ENCODE peak calls at places on chromosome 16, in nine cellular contexts. D is sigmoid colon, I is endodermal cell, Z is neural crest cell, W is brain microvascular endothelial cell, M is tibial artery, R is epithelial cell of esophagus, U is fibroblast of lung, L is cardiac fibroblast. C is an unnamed sample.

GRCh38 chr16:86494565-86495356 is 15.6 kb upstream of the FOXF1 start:
- DNase-seq in I (peak), L (no peak), W (no peak), R (no peak), M (no peak), U (no peak), Z (no peak), D (peak), C (no peak)

GRCh38 chr16:11329891-11330290 is 15.4 kb upstream of the RMI2 start:
- DNase-seq in R (no peak), Z (no peak), U (no peak), I (no peak), W (no peak), M (no peak), L (no peak), D (no peak), C (no peak)

GRCh38 chr16:75555213-75555706 is 792 bp downstream of the TMEM231 start:
- DNase-seq in R (peak), L (peak), D (peak), Z (peak), I (peak), U (peak), W (peak), M (peak), C (no peak)

GRCh38 chr16:3444032-3444388 is 530 bp downstream of the NAA60 start:
- DNase-seq in L (peak), W (peak), R (peak), U (peak), M (no peak), D (no peak), Z (no peak), I (peak), C (no peak)

GRCh38 chr16:23896832-23897821 is 61.3 kb downstream of the PRKCB start:
- DNase-seq in M (no peak), D (no peak), U (no peak), Z (no peak), L (no peak), R (no peak), I (no peak), W (no peak), C (no peak)

GRCh38 chr16:47705268-47705667 is 244.1 kb downstream of the PHKB start:
- DNase-seq in I (no peak), M (no peak), W (no peak), R (no peak), Z (no peak), L (no peak), D (no peak), U (no peak), C (no peak)

GRCh38 chr16:75754126-75754525 is 27.8 kb upstream of the CPHXL start:
- DNase-seq in M (no peak), R (peak), I (no peak), L (peak), D (no peak), Z (no peak), W (no peak), U (no peak), C (no peak)

GRCh38 chr16:55711959-55712876 is 56.4 kb downstream of the SLC6A2 start:
- DNase-seq in D (peak), W (peak), R (peak), M (peak), Z (peak), L (peak), U (peak), I (peak), C (no peak)

GRCh38 chr16:25692734-25693508 is 1.2 kb downstream of the HS3ST4 start:
- DNase-seq in I (peak), U (no peak), L (no peak), R (no peak), Z (peak), D (no peak), M (no peak), W (no peak), C (no peak)

GRCh38 chr16:76535-77272 is 1.3 kb upstream of the MPG start:
- DNase-seq in I (peak), R (peak), M (peak), D (peak), U (peak), L (peak), Z (no peak), W (peak), C (no peak)

GRCh38 chr16:27234603-27235002 is 31.3 kb downstream of the KDM8 start:
- DNase-seq in Z (no peak), M (no peak), L (no peak), U (no peak), I (no peak), R (no peak), D (peak), W (no peak), C (no peak)

GRCh38 chr16:58025351-58026138 is at the start of gene MMP15:
- DNase-seq in L (peak), W (peak), R (peak), I (peak), Z (peak), M (no peak), U (peak), D (peak), C (peak)

GRCh38 chr16:57577691-57578224 is 35.3 kb downstream of the ADGRG5 start:
- DNase-seq in R (no peak), M (no peak), U (no peak), L (no peak), W (no peak), Z (no peak), I (no peak), D (no peak), C (no peak)

GRCh38 chr16:88078111-88078775 is 127.0 kb downstream of the BANP start:
- DNase-seq in M (no peak), I (no peak), U (no peak), R (no peak), W (no peak), D (no peak), L (no peak), Z (no peak), C (no peak)

GRCh38 chr16:85781685-85782370 is 17.5 kb downstream of the EMC8 start:
- DNase-seq in R (no peak), L (no peak), I (no peak), U (peak), M (no peak), D (peak), W (no peak), Z (no peak), C (no peak)

GRCh38 chr16:46650224-46650623 is 29.0 kb upstream of the SHCBP1 start:
- DNase-seq in W (peak), R (no peak), I (no peak), U (peak), D (peak), L (peak), Z (no peak), M (no peak), C (no peak)

GRCh38 chr16:53417011-53417410 is 17.3 kb upstream of the RBL2 start:
- DNase-seq in L (peak), I (no peak), U (peak), W (no peak), R (peak), Z (no peak), D (no peak), M (no peak), C (no peak)

GRCh38 chr16:69853481-69853880 is 91.3 kb downstream of the WWP2 start:
- DNase-seq in Z (no peak), L (no peak), M (no peak), R (no peak), I (no peak), D (no peak), W (no peak), U (no peak), C (no peak)

GRCh38 chr16:5442054-5442453 is 344.5 kb upstream of the EEF2KMT start:
- DNase-seq in Z (no peak), U (no peak), I (no peak), R (no peak), D (no peak), W (no peak), L (no peak), M (no peak), C (no peak)

GRCh38 chr16:71552698-71553503 is 24.0 kb downstream of the TAT start:
- DNase-seq in D (no peak), L (no peak), Z (no peak), U (no peak), W (no peak), I (peak), R (peak), M (no peak), C (no peak)

GRCh38 chr16:49341706-49342105 is 31.9 kb upstream of the C16orf78 start:
- DNase-seq in M (no peak), W (no peak), Z (no peak), I (no peak), D (peak), L (no peak), R (no peak), U (no peak), C (no peak)

GRCh38 chr16:47317465-47318240 is 143.2 kb downstream of the ITFG1 start:
- DNase-seq in W (no peak), D (no peak), I (peak), Z (no peak), U (peak), L (no peak), R (no peak), M (no peak), C (no peak)

GRCh38 chr16:397736-398332 is 835 bp downstream of the NME4 start:
- DNase-seq in U (peak), W (peak), L (peak), Z (peak), M (peak), I (peak), D (peak), R (peak), C (no peak)

GRCh38 chr16:76278976-76279375 is 1.8 kb downstream of the CNTNAP4 start:
- DNase-seq in U (no peak), I (no peak), R (peak), W (no peak), M (no peak), L (peak), Z (no peak), D (no peak), C (no peak)

GRCh38 chr16:77285676-77286075 is 86.5 kb downstream of the SYCE1L start:
- DNase-seq in Z (no peak), M (no peak), R (no peak), D (no peak), W (no peak), I (no peak), L (no peak), U (no peak), C (no peak)

GRCh38 chr16:16041196-16041892 is 91.9 kb downstream of the ABCC1 start:
- DNase-seq in L (no peak), D (no peak), Z (no peak), M (no peak), R (no peak), I (peak), W (no peak), U (no peak), C (no peak)

GRCh38 chr16:84247844-84248243 is 8.0 kb upstream of the KCNG4 start:
- DNase-seq in U (peak), W (no peak), I (no peak), D (no peak), L (peak), R (peak), M (no peak), Z (no peak), C (no peak)

GRCh38 chr16:73326770-73327470 is 279.0 kb upstream of the ZFHX3 start:
- DNase-seq in M (no peak), I (no peak), L (no peak), D (no peak), R (no peak), Z (no peak), W (peak), U (no peak), C (no peak)

GRCh38 chr16:54657709-54658102 is 273.0 kb upstream of the IRX5 start:
- DNase-seq in Z (no peak), D (no peak), I (no peak), M (no peak), W (no peak), R (no peak), U (no peak), L (no peak), C (no peak)

GRCh38 chr16:21654881-21655280 is 2.5 kb upstream of the IGSF6 start:
- DNase-seq in D (no peak), U (no peak), R (peak), I (peak), W (no peak), M (no peak), Z (no peak), L (no peak), C (no peak)

GRCh38 chr16:4517812-4518211 is 20.8 kb downstream of the CDIP1 start:
- DNase-seq in L (peak), M (no peak), W (peak), R (peak), D (no peak), U (peak), I (peak), Z (peak), C (no peak)

GRCh38 chr16:54444851-54445523 is 158.4 kb upstream of the IRX3 start:
- DNase-seq in M (no peak), Z (no peak), R (no peak), W (peak), U (peak), D (no peak), L (no peak), I (no peak), C (no peak)

GRCh38 chr16:9874233-9874632 is 308.0 kb downstream of the GRIN2A start:
- DNase-seq in R (no peak), Z (no peak), U (no peak), L (no peak), D (no peak), I (no peak), W (no peak), M (no peak), C (no peak)

DNA sequence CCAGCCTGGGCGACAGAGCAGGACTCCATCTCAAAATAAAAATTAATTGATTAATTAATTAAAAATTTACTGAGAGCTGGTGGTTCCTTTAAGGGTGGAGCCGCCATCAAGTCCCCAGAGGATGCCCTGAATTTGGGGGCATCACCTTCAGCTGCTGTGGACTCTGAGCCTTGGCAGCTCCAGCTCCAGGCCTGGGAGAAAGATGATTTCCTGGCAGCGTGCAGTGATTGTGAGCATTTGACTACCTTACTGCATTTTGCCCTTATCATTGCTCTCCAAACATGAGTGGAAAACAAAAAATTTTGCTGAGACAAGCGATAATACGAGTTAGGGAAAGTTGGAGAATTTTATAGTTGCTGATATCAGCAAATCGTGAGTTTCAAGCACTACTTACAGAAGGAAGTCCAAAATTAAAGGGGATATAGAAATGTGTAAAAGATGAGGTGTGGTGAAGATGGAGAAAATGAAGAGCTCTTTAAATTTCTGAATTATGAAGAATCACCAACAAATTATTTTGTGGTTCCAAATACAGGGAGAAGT is 2.6 kb upstream of the ITGAD start:
- DNase-seq in U (no peak), Z (no peak), R (no peak), W (no peak), D (no peak), I (no peak), L (no peak), M (no peak), C (no peak)
- TF ChIP-seq CTCF in U (no peak), Z (no peak), R (no peak), W (no peak), D (no peak), I (no peak), L (no peak), M (no peak), C (no peak)

GRCh38 chr16:1710811-1711507 is 5.0 kb downstream of the MAPK8IP3 start:
- DNase-seq in U (no peak), Z (no peak), R (no peak), I (no peak), D (no peak), L (no peak), W (no peak), M (no peak), C (no peak)
- TF ChIP-seq CTCF in U (no peak), Z (no peak), R (no peak), I (no peak), D (no peak), L (no peak), W (no peak), M (no peak), C (no peak)

GRCh38 chr16:12337776-12338655 is 361.5 kb downstream of the SNX29 start:
- DNase-seq in D (no peak), U (peak), L (peak), Z (no peak), R (no peak), I (no peak), M (no peak), W (no peak), C (no peak)

GRCh38 chr16:12341966-12342365 is 365.4 kb downstream of the SNX29 start:
- DNase-seq in I (no peak), W (no peak), D (no peak), M (no peak), U (no peak), Z (no peak), L (peak), R (peak), C (no peak)

GRCh38 chr16:12339686-12340085 is 363.2 kb downstream of the SNX29 start:
- DNase-seq in R (no peak), W (peak), I (no peak), M (no peak), U (peak), L (peak), D (no peak), Z (no peak), C (no peak)

GRCh38 chr16:12341423-12341822 is 364.9 kb downstream of the SNX29 start:
- DNase-seq in R (peak), L (peak), I (no peak), U (peak), M (no peak), D (no peak), W (peak), Z (no peak), C (no peak)

DNA sequence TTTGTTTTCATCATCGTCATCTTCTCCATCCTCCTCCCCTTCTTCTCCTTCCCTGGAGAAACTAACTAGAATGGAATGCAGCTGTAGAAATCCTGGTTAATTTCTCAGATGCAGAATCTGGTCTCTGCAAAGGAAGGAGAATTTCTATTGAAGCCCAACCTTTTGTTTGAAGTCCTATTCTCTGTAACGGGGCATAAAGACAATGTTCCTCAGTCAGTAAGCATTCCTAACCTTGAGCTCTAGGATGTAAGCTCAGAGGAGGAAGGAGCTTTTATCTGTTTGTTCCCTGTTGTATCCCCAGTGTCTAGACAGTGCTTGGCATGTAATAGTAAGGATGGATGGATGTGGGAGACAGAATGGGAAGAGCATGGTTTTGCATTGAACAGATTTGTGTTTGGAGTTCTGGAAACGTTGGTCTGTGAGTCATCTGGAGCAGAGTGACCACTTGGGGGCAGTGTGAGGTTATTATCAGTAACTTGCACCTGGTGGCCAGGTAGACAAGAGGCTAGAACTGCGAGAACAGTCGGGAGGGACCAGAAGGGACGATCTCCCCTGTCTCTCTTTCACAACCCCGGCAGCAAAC is 363.7 kb downstream of the SNX29 start:
- DNase-seq in L (peak), I (peak), D (no peak), R (peak), M (no peak), U (peak), Z (no peak), W (peak), C (no peak)
- TF ChIP-seq CTCF in L (peak), I (peak), D (no peak), R (peak), M (no peak), U (peak), Z (peak), W (peak), C (no peak)

DNA sequence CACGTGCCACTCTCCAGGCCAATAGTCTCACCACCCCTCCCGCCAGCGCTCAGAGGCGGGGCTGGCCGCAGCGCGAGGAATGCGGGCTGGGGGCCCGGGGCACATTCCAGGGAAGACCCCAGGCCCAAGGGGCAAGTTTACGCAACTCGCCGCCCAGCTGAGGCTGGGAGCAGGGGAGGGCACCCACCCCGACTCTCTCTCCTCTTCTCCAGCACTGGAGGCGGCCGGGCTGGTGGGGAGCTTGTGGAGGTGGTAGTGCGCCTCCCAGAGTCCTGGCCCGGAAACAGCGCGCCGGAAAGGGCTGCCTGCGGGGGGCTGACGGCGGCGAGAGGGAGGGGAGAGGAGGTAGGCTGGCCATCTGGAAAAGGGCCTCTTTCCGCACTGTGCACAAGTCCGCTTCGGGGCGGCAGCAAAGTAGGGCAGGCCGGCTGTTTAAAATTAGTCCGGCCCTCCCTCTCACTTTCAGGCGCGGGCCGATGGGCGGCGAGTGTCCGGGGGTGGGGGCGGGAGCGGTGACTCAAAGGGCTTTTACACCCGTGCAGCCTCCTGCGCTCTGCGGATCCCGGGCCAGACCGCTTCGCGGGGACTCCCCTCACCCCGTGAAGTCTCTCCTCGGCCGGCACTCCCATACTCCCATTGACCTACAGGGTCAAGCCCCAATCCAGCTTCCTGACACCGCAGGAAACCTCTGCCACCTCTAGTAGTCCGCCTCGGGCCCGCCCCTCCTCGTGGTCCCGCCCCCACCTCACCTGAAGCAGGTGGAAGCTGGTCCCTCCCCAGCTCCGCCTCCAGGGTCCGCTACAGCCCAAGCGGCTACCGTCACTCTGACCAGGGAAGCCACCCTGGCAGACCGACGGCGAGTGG is 968 bp downstream of the FHOD1 start:
- DNase-seq in D (peak), I (peak), L (peak), M (peak), W (peak), R (peak), U (peak), Z (peak), C (peak)
- TF ChIP-seq CTCF in D (peak), I (peak), L (peak), M (peak), W (peak), R (peak), U (peak), Z (peak), C (no peak)

DNA sequence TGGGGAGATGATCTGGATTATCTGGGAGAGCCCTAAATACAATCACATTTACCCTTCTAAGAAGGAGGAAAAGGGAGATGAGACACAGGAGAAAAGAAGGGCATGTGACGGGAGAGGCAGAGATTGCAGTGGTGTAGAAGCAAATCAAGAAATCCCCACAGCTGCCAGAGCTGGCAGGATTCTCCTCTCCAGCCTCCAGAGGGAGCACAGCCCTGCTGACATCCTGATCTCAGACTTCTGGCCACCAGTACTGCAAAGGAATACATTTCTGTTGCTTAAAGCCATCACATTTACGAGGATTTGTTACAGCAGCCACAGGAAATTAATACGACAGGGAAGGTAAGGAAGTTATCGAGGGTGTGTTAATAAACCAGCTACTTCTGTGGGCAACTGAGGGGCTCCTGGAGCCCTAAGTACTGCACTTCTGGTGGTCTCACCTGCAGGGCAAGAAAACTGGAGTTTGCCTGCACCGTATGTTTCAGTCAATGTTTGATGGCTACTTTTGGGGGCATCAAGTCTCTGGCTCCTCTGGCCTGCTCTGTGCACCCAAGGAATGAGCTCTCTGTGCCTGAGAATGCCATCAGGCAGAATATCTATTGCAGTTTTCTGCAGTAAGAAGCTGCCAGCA is 22.9 kb upstream of the CDH13 start:
- DNase-seq in R (peak), D (no peak), I (peak), Z (peak), M (peak), L (peak), W (peak), U (peak), C (no peak)
- TF ChIP-seq CTCF in R (peak), D (peak), I (peak), Z (peak), M (peak), L (peak), W (peak), U (peak), C (no peak)

C was measured in activated B cell treated with CpG ODN at 0.5 μM for 24 hours.